ENCODE peak calls at places on chromosomes 7 and 10, in five cellular contexts. T, C, W, S and K are unnamed samples.

GRCh38 chr7:37782166-37782565 is 66.2 kb upstream of the NME8 start:
- DNase-seq in S (no peak), C (no peak), W (no peak), T (no peak), K (no peak)

GRCh38 chr10:125132331-125132730 is 28.0 kb downstream of the CTBP2 start:
- DNase-seq in S (peak; percentile 25), C (peak; percentile 9), W (no peak), T (no peak), K (no peak)

GRCh38 chr10:71812913-71813590 is 38.0 kb downstream of the PSAP start:
- DNase-seq in S (no peak), W (no peak), T (no peak), C (no peak), K (no peak)

GRCh38 chr7:39333701-39334100 is 232.5 kb upstream of the YAE1 start:
- DNase-seq in W (no peak), S (no peak), T (no peak), C (no peak), K (no peak)

GRCh38 chr10:91076991-91077548 is 143.4 kb upstream of the PCGF5 start:
- DNase-seq in W (no peak), S (no peak), C (no peak), T (peak; percentile 5), K (no peak)

GRCh38 chr10:44881639-44882038 is 29.5 kb upstream of the TMEM72 start:
- DNase-seq in S (no peak), T (no peak), W (no peak), C (no peak), K (no peak)

GRCh38 chr7:150322833-150323681 is at the start of the genes ACTR3C and LRRC61:
- DNase-seq in S (no peak), C (peak; percentile 81), W (peak; percentile 84), T (peak; percentile 87), K (peak; percentile 88)

GRCh38 chr7:42071372-42072261 is 165.4 kb downstream of the GLI3 start:
- DNase-seq in C (no peak), S (peak; percentile 92), T (no peak), W (no peak), K (peak; percentile 29)

GRCh38 chr7:96314402-96315108 is 7.3 kb downstream of the SLC25A13 start:
- DNase-seq in C (no peak), W (no peak), S (no peak), T (no peak), K (no peak)